ENCODE peak calls at places on chromosomes 5 and 9, in ten cellular contexts. F is fibroblast of lung, S is Peyer's patch, L is spleen, N is heart left ventricle, V is HCT116, P is aorta, T is lung, D is ovary, I is left lung. Y is an unnamed sample. For H3K4me1, the result is how much of the 10 kb centered on the place peaks cover.

GRCh38 chr9:133782157-133783130 is 44.3 kb upstream of the SARDH start:
- DNase-seq in L (peak), D (peak), T (peak), S (peak), V (peak), F (peak), I (peak), P (peak), N (peak), Y (peak)

GRCh38 chr5:74403771-74404170 is 236.8 kb downstream of the ENC1 start:
- DNase-seq in V (no peak), F (no peak), N (no peak), T (no peak), P (no peak), I (no peak), L (no peak), S (no peak), D (no peak), Y (no peak)

GRCh38 chr9:131310833-131311554 is 21.5 kb downstream of the PLPP7 start:
- DNase-seq in F (no peak), L (peak), N (no peak), D (no peak), I (no peak), S (no peak), P (no peak), T (no peak), V (no peak), Y (peak)

GRCh38 chr5:124927735-124928134 is 181.3 kb upstream of the ZNF608 start:
- DNase-seq in T (no peak), N (no peak), P (no peak), V (no peak), S (no peak), F (no peak), I (no peak), L (no peak), D (no peak), Y (no peak)

GRCh38 chr5:90529939-90530677 is 724 bp upstream of the LYSMD3 start:
- DNase-seq in P (peak), D (peak), S (no peak), L (no peak), F (peak), V (peak), N (no peak), T (peak), I (peak), Y (no peak)

GRCh38 chr5:17309462-17309861 is 92.0 kb downstream of the BASP1 start:
- DNase-seq in P (no peak), D (no peak), N (no peak), L (no peak), V (no peak), I (no peak), S (no peak), F (no peak), T (no peak), Y (no peak)

GRCh38 chr5:87074072-87074471 is 193.6 kb upstream of the RASA1 start:
- DNase-seq in F (no peak), D (no peak), L (no peak), P (no peak), V (no peak), N (no peak), T (no peak), I (no peak), S (no peak), Y (no peak)

GRCh38 chr5:156188026-156188425 is 138.9 kb upstream of the SGCD start:
- DNase-seq in S (no peak), F (peak), V (no peak), P (no peak), T (no peak), L (no peak), D (no peak), N (no peak), I (no peak), Y (no peak)

GRCh38 chr9:121299467-121300282 is 31.7 kb downstream of the GSN start:
- DNase-seq in D (no peak), N (peak), P (peak), V (no peak), T (peak), F (no peak), L (peak), S (peak), I (peak), Y (no peak)

GRCh38 chr5:137304227-137304874 is 194.8 kb downstream of the SPOCK1 start:
- DNase-seq in I (peak), T (peak), S (no peak), D (no peak), N (no peak), F (no peak), V (no peak), P (no peak), L (no peak), Y (no peak)

GRCh38 chr5:122907238-122907637 is 61.8 kb downstream of the SNX24 start:
- DNase-seq in I (no peak), S (no peak), N (no peak), P (no peak), D (no peak), T (no peak), V (no peak), F (no peak), L (no peak), Y (no peak)

GRCh38 chr5:154000703-154001102 is 38.0 kb downstream of the FAM114A2 start:
- DNase-seq in I (no peak), V (no peak), T (no peak), L (no peak), F (no peak), P (no peak), S (no peak), D (no peak), N (no peak), Y (no peak)

GRCh38 chr5:110179291-110179690 is 489.6 kb downstream of the MAN2A1 start:
- DNase-seq in S (no peak), F (no peak), N (no peak), L (no peak), D (no peak), P (no peak), T (no peak), I (no peak), V (no peak), Y (no peak)

GRCh38 chr5:127978738-127979300 is 104.7 kb upstream of the SLC12A2 start:
- DNase-seq in S (no peak), D (no peak), N (no peak), V (no peak), F (no peak), I (no peak), P (no peak), T (no peak), L (no peak), Y (no peak)

GRCh38 chr5:76426391-76426802 is 23.3 kb downstream of the IQGAP2 start:
- DNase-seq in V (no peak), D (no peak), P (no peak), T (no peak), F (no peak), I (no peak), N (no peak), L (no peak), S (no peak), Y (no peak)
- H3K4me1 ChIP-seq in V (under half), D (under half), P (under half), T (under half), F (under half), I (under half), N (under half), L (under half), S (under half), Y (under half)

GRCh38 chr5:112420111-112420864 is 1.2 kb upstream of the EPB41L4A start:
- DNase-seq in F (peak), I (peak), T (peak), D (peak), P (peak), N (peak), S (peak), V (peak), L (peak), Y (peak)

GRCh38 chr5:112419596-112420110 is 576 bp upstream of the EPB41L4A start:
- DNase-seq in L (peak), F (peak), D (peak), V (peak), I (peak), T (peak), P (peak), S (peak), N (peak), Y (no peak)

GRCh38 chr5:112419050-112419595 is at the start of gene EPB41L4A:
- DNase-seq in D (peak), V (no peak), P (peak), F (peak), L (peak), N (peak), S (peak), I (no peak), T (no peak), Y (no peak)

GRCh38 chr5:112417931-112418358 is 1.1 kb downstream of the EPB41L4A start:
- DNase-seq in S (peak), D (no peak), V (no peak), F (no peak), P (peak), L (peak), I (peak), N (peak), T (peak), Y (no peak)

DNA sequence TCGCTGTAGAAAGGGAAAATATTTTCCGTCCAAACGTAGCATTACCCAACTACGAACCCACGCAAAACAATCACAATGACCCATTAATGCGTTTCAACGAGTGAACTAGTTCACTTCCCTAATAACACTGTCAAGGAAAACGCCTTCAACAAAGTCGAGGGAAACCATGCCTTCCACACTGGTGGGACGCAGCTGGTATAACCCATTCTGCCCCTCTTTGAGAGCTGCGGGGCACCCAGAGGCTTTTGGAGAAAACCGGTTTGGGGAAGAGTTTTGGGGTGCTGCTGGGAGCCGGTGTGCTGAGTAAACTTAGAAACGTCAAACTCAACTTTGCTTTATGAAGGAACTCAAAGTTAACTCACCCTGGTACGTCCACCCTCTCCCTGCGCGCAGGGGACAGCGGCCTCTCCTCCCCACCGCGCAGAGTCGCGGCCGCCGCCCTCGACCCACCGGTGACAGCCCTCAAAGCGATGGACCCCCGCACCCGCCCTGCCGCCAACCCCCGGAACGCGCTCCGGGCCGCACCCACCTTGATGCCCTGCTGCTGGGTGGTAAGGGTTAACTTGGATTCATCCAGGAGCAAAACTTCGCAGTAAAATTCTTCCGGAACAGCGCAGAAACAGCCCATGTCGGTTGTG is 546 bp downstream of the EPB41L4A start:
- DNase-seq in D (peak), I (no peak), N (peak), V (no peak), L (no peak), S (no peak), F (peak), T (no peak), P (peak), Y (no peak)
- H3K27ac ChIP-seq in D (peak), I (peak), N (peak), V (no peak), L (peak), S (peak), F (no peak), T (peak), P (no peak), Y (no peak)

DNA sequence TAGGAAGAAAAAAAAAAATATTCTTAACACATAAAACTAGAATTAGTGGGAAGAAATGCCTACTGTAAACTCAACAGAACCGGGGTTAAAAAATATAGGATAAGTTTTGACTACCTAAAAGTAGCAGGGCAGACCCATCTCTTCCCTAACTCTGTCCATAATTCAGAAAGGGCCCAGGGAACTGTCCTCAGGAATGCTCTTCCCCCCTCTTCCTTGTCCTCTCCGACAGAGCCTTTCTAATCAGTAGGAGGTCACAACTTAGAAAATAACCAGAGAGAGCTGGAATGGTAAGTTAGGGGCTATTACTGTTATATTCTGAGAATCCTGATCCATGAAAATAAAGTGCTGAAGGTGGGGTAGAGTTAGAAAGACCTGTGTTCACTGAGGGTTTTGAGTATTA is 22.2 kb downstream of the PIK3R1 start:
- DNase-seq in S (no peak), D (no peak), P (no peak), V (no peak), F (no peak), N (no peak), I (no peak), L (no peak), T (no peak), Y (no peak)
- H3K4me1 ChIP-seq in S (under half), D (under half), P (under half), V (under half), F (under half), N (half or more), I (under half), L (under half), T (under half), Y (half or more)

DNA sequence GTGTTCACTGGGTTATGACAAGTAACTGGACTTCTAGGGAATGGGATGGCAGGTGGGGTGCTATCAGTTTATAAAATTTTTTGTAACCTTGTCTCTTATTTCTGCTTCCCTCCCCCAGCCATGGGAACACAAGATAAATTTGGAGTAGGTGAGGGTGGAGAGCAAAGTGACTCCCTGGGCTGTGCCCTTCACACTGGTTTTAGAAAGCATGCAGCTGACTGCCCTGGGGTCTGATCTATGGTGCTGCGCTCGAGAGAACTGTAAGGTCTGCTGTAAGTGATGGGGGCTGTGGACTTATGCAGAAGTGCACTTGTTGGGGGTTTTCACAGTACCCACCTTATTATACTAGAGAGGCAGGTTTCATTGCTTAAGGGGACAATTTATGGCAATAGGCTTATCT is 247.7 kb upstream of the DMRT1 start:
- DNase-seq in V (no peak), T (no peak), L (no peak), P (no peak), N (no peak), D (no peak), S (no peak), I (no peak), F (no peak), Y (no peak)
- H3K27ac ChIP-seq in V (no peak), T (no peak), L (no peak), P (no peak), N (peak), D (no peak), S (no peak), I (no peak), F (no peak), Y (no peak)

DNA sequence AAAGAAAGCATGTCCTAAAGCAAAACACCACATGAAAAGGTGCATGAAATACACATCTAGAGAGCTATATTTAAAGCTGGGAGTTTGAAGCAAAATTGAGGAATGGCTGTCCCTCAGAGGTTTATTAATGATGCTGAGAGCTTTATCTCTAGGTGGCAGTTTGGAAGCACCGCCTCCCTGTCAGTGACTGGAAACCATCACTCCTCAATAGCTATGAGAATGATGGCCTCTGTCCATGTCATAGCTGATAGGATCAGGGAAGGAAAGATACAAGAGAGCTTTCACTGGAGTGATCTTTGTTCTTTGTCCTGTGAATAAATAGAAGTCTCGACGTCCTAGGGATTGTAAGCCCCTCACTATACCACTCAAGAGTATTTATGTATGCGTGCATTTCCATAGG is 110.5 kb downstream of the NUDT12 start:
- DNase-seq in D (no peak), I (no peak), S (no peak), P (no peak), T (no peak), V (no peak), N (no peak), L (no peak), F (no peak), Y (no peak)
- H3K4me1 ChIP-seq in D (under half), I (under half), S (under half), P (under half), T (under half), V (under half), N (under half), L (under half), F (under half), Y (under half)

DNA sequence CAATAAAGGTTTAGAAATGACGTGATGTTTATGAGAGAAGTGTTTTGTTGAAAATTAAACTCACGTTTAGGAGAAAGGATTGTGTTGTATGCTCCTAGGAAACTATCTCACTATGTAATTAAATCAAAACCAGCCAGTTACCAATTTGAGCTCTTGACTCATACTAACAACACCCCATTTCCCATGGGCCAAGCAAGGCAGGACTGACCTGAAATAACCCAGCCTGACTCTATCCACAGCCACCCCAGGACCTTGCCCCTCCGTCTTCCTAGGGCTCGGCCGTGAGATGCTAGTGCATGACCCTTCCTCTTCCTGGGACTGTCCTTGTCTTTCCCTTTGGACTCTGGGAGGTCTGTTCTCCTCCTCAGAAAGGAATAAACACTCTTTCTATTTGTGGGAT is 16.4 kb downstream of the TLR4 start:
- DNase-seq in F (no peak), S (peak), T (no peak), L (no peak), D (no peak), I (no peak), N (peak), P (peak), V (no peak), Y (no peak)
- H3K27ac ChIP-seq in F (no peak), S (no peak), T (no peak), L (peak), D (no peak), I (no peak), N (no peak), P (no peak), V (no peak), Y (no peak)

GRCh38 chr5:81292130-81292529 is 9.3 kb upstream of the ZCCHC9 start:
- DNase-seq in S (no peak), L (no peak), T (no peak), P (no peak), N (no peak), F (no peak), V (no peak), I (no peak), D (no peak), Y (no peak)

GRCh38 chr5:81290146-81290545 is 11.2 kb upstream of the ZCCHC9 start:
- DNase-seq in P (no peak), I (no peak), L (no peak), T (no peak), V (no peak), S (no peak), F (peak), D (no peak), N (no peak), Y (no peak)

GRCh38 chr5:81286059-81286617 is 15.2 kb upstream of the ZCCHC9 start:
- DNase-seq in I (no peak), T (no peak), N (no peak), D (no peak), P (no peak), F (no peak), V (no peak), L (no peak), S (no peak), Y (no peak)

GRCh38 chr5:81283976-81284375 is 17.4 kb upstream of the ZCCHC9 start:
- DNase-seq in V (no peak), P (no peak), S (no peak), F (no peak), D (no peak), T (no peak), I (no peak), N (no peak), L (no peak), Y (no peak)

GRCh38 chr5:81288021-81288433 is 13.4 kb upstream of the ZCCHC9 start:
- DNase-seq in I (no peak), V (no peak), N (no peak), D (no peak), S (no peak), F (no peak), L (no peak), T (no peak), P (no peak), Y (no peak)
- H3K4me1 ChIP-seq in I (under half), V (under half), N (under half), D (under half), S (under half), F (under half), L (under half), T (under half), P (under half), Y (under half)

GRCh38 chr9:23790341-23791260 is 35.4 kb downstream of the ELAVL2 start:
- DNase-seq in T (no peak), S (no peak), F (no peak), L (no peak), P (no peak), V (no peak), D (no peak), I (no peak), N (no peak), Y (no peak)

GRCh38 chr9:23784962-23785361 is 41.1 kb downstream of the ELAVL2 start:
- DNase-seq in F (no peak), V (no peak), P (no peak), D (no peak), S (no peak), L (no peak), N (no peak), I (no peak), T (no peak), Y (no peak)

GRCh38 chr9:23789529-23790254 is 36.3 kb downstream of the ELAVL2 start:
- DNase-seq in V (no peak), N (no peak), L (no peak), D (no peak), F (no peak), I (no peak), S (no peak), T (no peak), P (no peak), Y (no peak)
- H3K27ac ChIP-seq in V (no peak), N (no peak), L (no peak), D (no peak), F (no peak), I (no peak), S (no peak), T (no peak), P (no peak), Y (no peak)

GRCh38 chr5:38426493-38426892 is 130.0 kb downstream of the LIFR start:
- DNase-seq in D (no peak), S (no peak), V (no peak), N (no peak), P (no peak), L (no peak), I (no peak), F (peak), T (no peak), Y (no peak)
- H3K4me1 ChIP-seq in D (under half), S (under half), V (under half), N (under half), P (under half), L (under half), I (under half), F (under half), T (under half), Y (under half)